ENCODE peak calls at places on chromosomes 11 and 22, in five cellular contexts. W is SW480, H is stomach, Q is NCI-H1694 treated with DMSO at 0.1 percent for 48 hours, K is HCT116. R is an unnamed sample.

GRCh38 chr11:128757235-128757711 is 63.4 kb downstream of the FLI1 start:
- DNase-seq in H (no peak), Q (no peak), K (peak), W (peak), R (no peak)

GRCh38 chr22:32818446-32819115 is 17.1 kb downstream of the TIMP3 start:
- DNase-seq in W (no peak), Q (no peak), K (no peak), H (no peak), R (no peak)

GRCh38 chr11:58912124-58912523 is 27.2 kb upstream of the GLYATL1 start:
- DNase-seq in W (no peak), Q (no peak), K (no peak), H (no peak), R (peak)

GRCh38 chr11:111303476-111303875 is 5.1 kb downstream of the POU2AF3 start:
- DNase-seq in H (peak), K (no peak), W (peak), Q (peak), R (peak)

GRCh38 chr11:44519989-44520737 is 45.3 kb upstream of the CD82 start:
- DNase-seq in H (no peak), Q (no peak), W (no peak), K (no peak), R (no peak)

GRCh38 chr11:86802601-86803051 is 2.3 kb downstream of the PRSS23 start:
- DNase-seq in K (peak), H (no peak), W (peak), Q (peak), R (peak)

GRCh38 chr22:48844096-48844675 is 983.5 kb downstream of the BRD1 start:
- DNase-seq in W (no peak), H (no peak), Q (no peak), K (no peak), R (no peak)

GRCh38 chr11:125263268-125263790 is 98.8 kb downstream of the PKNOX2 start:
- DNase-seq in K (no peak), H (peak), W (no peak), Q (no peak), R (peak)

GRCh38 chr11:112212290-112212689 is 13.9 kb upstream of the PTS start:
- DNase-seq in Q (no peak), K (no peak), H (no peak), W (no peak), R (no peak)

GRCh38 chr22:29706991-29707390 is 12.8 kb upstream of the CABP7 start:
- DNase-seq in W (no peak), Q (peak), H (no peak), K (no peak), R (no peak)

GRCh38 chr11:118291453-118291852 is 13.1 kb upstream of the CD3E start:
- DNase-seq in K (no peak), Q (no peak), W (no peak), H (no peak), R (no peak)

GRCh38 chr22:20203142-20204099 is 52.6 kb upstream of the CCDC188 start:
- DNase-seq in W (peak), K (no peak), H (peak), Q (no peak), R (peak)

GRCh38 chr11:96748639-96749370 is 359.0 kb downstream of the JRKL start:
- DNase-seq in Q (no peak), W (no peak), K (no peak), H (no peak), R (peak)

GRCh38 chr11:12376259-12376971 is 956 bp upstream of the PARVA start:
- DNase-seq in K (no peak), H (no peak), W (no peak), Q (no peak), R (peak)

GRCh38 chr22:49355206-49355920 is 472.3 kb downstream of the BRD1 start:
- DNase-seq in K (no peak), Q (no peak), W (no peak), H (peak), R (no peak)

GRCh38 chr11:8107642-8108041 is 26.6 kb downstream of the TUB start:
- DNase-seq in W (no peak), K (no peak), H (peak), Q (no peak), R (no peak)